ENCODE peak calls at places on chromosomes 4 and X, in five cellular contexts. G is uterus, I is Peyer's patch, B is A549, Z is ovary. R is an unnamed sample. For H3K4me1, the result is how much of the 10 kb centered on the place peaks cover.

GRCh38 chr4:45350438-45350837 is 624.1 kb upstream of the GNPDA2 start:
- DNase-seq in G (no peak), I (no peak), B (no peak), Z (no peak), R (no peak)

GRCh38 chr4:61277785-61278184 is 77.7 kb downstream of the ADGRL3 start:
- DNase-seq in G (no peak), I (no peak), B (no peak), Z (no peak), R (no peak)

GRCh38 chr4:32790803-32791202 is 2070.6 kb downstream of the PCDH7 start:
- DNase-seq in G (no peak), I (no peak), B (no peak), Z (no peak), R (no peak)

GRCh38 chr4:78776729-78777555 is 792 bp downstream of the BMP2K start:
- DNase-seq in G (peak), I (peak), B (peak), Z (no peak), R (peak)

GRCh38 chr4:20196476-20196875 is 55.2 kb upstream of the SLIT2 start:
- DNase-seq in G (no peak), I (no peak), B (no peak), Z (no peak), R (no peak)

GRCh38 chrX:105645667-105646354 is 176.5 kb upstream of the NRK start:
- DNase-seq in G (no peak), I (no peak), B (no peak), Z (no peak), R (no peak)

GRCh38 chr4:47075919-47076318 is 44.6 kb downstream of the GABRB1 start:
- DNase-seq in G (no peak), I (no peak), B (no peak), Z (no peak), R (no peak)

GRCh38 chr4:54099287-54099958 is 540 bp upstream of the GSX2 start:
- DNase-seq in G (no peak), I (no peak), B (no peak), Z (no peak), R (no peak)

GRCh38 chrX:40647307-40648197 is at the start of gene CXorf38:
- DNase-seq in G (peak), I (peak), B (peak), Z (peak), R (peak)

GRCh38 chr4:80459918-80460473 is 124.5 kb downstream of the CFAP299 start:
- DNase-seq in G (no peak), I (no peak), B (no peak), Z (no peak), R (no peak)

GRCh38 chr4:15084780-15085179 is 82.5 kb downstream of the CPEB2 start:
- DNase-seq in G (no peak), I (no peak), B (no peak), Z (no peak), R (no peak)

GRCh38 chr4:127832585-127832984 is 48.1 kb upstream of the PLK4 start:
- DNase-seq in G (no peak), I (no peak), B (no peak), Z (no peak), R (no peak)

DNA sequence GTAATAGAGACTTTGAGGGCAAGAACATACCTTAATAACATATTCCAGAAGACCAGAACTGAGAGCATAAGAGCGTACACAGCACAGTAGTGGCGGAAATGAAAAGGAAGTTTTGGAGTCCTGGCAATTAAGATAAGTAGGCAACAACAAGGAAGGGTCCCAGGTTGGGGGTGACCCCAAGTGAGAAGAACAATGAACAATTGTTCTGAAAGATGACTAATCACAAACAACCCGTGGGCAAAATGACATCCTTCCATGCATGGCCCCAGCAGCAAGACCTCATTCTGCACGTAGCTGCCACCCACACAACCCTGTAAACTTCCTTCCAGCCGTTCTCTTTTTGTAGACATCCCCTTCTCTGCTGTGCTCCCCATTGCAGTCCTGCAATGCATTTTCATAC is 384.4 kb upstream of the PABPC4L start:
- DNase-seq in G (no peak), I (no peak), B (no peak), Z (no peak), R (no peak)
- TF ChIP-seq POLR2A in G (no peak), I (no peak), B (no peak), Z (no peak), R (no peak)

GRCh38 chr4:140028676-140029407 is 125.1 kb downstream of the MAML3 start:
- DNase-seq in G (no peak), I (no peak), B (no peak), Z (no peak), R (no peak)

GRCh38 chr4:140020457-140021361 is 133.3 kb downstream of the MAML3 start:
- DNase-seq in G (no peak), I (no peak), B (peak), Z (no peak), R (no peak)

GRCh38 chr4:140019619-140020367 is 134.2 kb downstream of the MAML3 start:
- DNase-seq in G (no peak), I (no peak), B (peak), Z (no peak), R (no peak)

GRCh38 chr4:140027135-140027534 is 126.8 kb downstream of the MAML3 start:
- DNase-seq in G (no peak), I (no peak), B (no peak), Z (no peak), R (no peak)

DNA sequence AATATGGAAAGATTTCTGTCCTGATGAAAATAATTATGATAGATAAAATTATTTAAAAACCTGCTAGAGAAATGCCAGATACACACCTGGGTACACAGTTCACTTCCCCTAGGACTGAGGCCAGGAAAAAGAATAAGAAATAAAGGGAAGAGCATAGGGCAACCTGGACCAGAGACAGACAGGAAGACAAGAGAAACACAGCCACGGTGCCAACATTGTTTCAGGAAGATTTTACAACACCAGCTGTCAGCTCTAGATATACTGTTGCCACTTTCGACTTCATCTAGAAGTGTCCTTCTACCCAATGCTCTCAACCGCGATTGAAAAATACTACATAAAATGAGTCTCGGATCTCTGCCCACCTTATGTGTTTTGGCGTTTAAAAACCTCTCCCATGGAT is 128.5 kb downstream of the MAML3 start:
- DNase-seq in G (no peak), I (no peak), B (no peak), Z (no peak), R (no peak)
- H3K4me1 ChIP-seq in G (under half), I (under half), B (half or more), Z (under half), R (under half)

DNA sequence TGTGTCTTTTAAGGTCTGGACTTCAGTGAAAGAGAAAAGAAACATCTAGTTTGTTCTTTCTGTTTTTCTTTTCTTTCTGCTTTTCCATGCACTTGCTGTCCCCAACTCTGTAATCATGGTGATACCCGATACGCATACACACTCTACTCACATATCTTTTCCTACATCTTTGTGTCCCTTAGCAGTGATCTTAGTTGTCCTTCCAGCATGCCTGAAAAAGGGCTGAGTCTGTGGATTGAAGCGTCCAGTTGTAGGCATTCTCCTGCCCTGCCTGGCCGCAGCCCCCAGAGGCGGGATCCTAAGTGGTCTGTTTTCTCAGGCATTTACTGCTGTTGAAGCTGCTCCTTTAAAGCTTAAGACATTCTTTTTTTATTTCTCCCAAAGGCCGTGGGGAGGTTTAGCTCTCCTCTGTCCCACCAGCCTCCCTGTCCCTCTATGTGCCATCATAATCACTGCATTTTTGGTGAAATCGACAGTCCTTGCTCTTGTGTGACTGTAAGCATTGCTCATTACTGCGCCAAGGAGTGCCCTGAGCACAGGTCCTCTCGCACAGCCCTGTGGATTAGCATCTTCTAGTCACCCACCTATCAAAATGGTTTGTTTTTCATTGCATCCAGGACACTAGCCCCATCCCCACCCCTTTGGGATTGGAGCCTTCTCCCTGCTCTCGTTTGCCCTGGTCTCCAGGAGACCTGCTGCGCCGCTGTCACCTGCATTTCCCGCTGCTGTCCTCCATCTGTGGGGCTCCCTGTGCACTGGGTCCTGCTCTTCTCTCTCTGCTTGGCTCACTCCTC is 4.4 kb downstream of the RGS12 start:
- DNase-seq in G (no peak), I (no peak), B (no peak), Z (no peak), R (no peak)
- TF ChIP-seq POLR2A in G (no peak), I (no peak), B (no peak), Z (no peak), R (no peak)

DNA sequence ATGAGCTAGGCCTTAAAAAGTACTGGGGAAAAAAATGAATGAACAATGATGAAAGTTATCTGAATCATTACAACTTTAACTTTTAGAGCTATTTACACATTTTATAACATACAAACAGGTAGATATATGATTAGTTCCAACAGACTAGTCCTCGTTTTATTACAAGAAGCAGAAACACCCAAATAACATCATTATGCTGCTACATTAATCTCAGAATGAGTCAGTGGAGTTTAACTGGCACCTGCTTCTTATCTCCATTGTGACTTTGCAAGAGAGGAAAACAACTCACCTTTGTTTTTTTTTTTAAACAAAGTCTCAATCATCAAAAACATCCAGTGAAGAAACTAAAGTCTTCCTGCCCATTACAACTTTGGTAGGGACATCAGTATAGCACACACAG is 15.2 kb downstream of the ATP8A1 start:
- DNase-seq in G (no peak), I (no peak), B (no peak), Z (no peak), R (no peak)
- H3K4me1 ChIP-seq in G (under half), I (under half), B (under half), Z (under half), R (under half)